ENCODE peak calls at places on chromosomes 16 and 17, in eight cellular contexts. L is GM20000; J is GM10248; K is heart left ventricle; C is A549; V is activated CD8-positive, alpha-beta T cell treated with anti-CD3 and anti-CD28 coated beads for 36 hours; A is tibial artery; Z is sigmoid colon. D is an unnamed sample.

GRCh38 chr17:11628374-11628773 is 30.1 kb downstream of the DNAH9 start:
- DNase-seq in C (peak; percentile 25), V (no peak), J (no peak), A (no peak), Z (no peak), K (no peak), L (no peak), D (no peak)

GRCh38 chr16:48420437-48420836 is 35.2 kb upstream of the SIAH1 start:
- DNase-seq in Z (no peak), L (no peak), A (no peak), V (peak; percentile 7), J (no peak), K (no peak), C (no peak), D (no peak)

GRCh38 chr17:1027044-1027443 is 30.1 kb downstream of the TIMM22 start:
- DNase-seq in Z (no peak), K (peak; percentile 67), A (no peak), L (no peak), V (no peak), J (no peak), C (no peak), D (no peak)

GRCh38 chr17:82931696-82932060 is 91.9 kb upstream of the ZNF750 start:
- DNase-seq in C (no peak), K (peak; percentile 83), L (no peak), Z (peak; percentile 91), V (no peak), A (peak; percentile 80), J (no peak), D (no peak)

GRCh38 chr17:79562117-79562805 is 48.6 kb downstream of the RBFOX3 start:
- DNase-seq in Z (peak; percentile 55), L (no peak), A (no peak), K (no peak), C (no peak), V (no peak), J (no peak), D (peak; percentile 61)

GRCh38 chr16:10858203-10858602 is 18.8 kb upstream of the CIITA start:
- DNase-seq in V (no peak), A (no peak), L (no peak), C (no peak), Z (no peak), K (no peak), J (no peak), D (no peak)

GRCh38 chr17:75941442-75941819 is 589 bp upstream of the FBF1 start:
- DNase-seq in L (no peak), A (no peak), V (no peak), J (no peak), K (no peak), C (no peak), Z (no peak), D (peak; percentile 15)

GRCh38 chr16:13492046-13492445 is 427.9 kb upstream of the ERCC4 start:
- DNase-seq in Z (no peak), L (no peak), J (no peak), K (no peak), A (no peak), C (no peak), V (no peak), D (no peak)

GRCh38 chr17:79627184-79627765 is 16.4 kb upstream of the RBFOX3 start:
- DNase-seq in J (no peak), V (no peak), Z (peak; percentile 53), K (no peak), L (no peak), A (peak; percentile 41), C (no peak), D (peak; percentile 69)

GRCh38 chr17:50535407-50535806 is 2.9 kb downstream of the EPN3 start:
- DNase-seq in K (no peak), Z (no peak), V (no peak), C (no peak), A (no peak), L (no peak), J (no peak), D (no peak)

GRCh38 chr17:50533720-50534148 is 1.2 kb downstream of the EPN3 start:
- DNase-seq in A (no peak), K (peak; percentile 84), L (no peak), C (no peak), J (no peak), V (no peak), Z (no peak), D (no peak)

GRCh38 chr17:50534979-50535326 is 2.4 kb downstream of the EPN3 start:
- DNase-seq in Z (no peak), A (no peak), V (no peak), L (no peak), C (no peak), K (no peak), J (no peak), D (no peak)

GRCh38 chr17:50533185-50533584 is 650 bp downstream of the EPN3 start:
- DNase-seq in L (no peak), Z (no peak), K (no peak), A (no peak), V (no peak), C (no peak), J (no peak), D (no peak)

DNA sequence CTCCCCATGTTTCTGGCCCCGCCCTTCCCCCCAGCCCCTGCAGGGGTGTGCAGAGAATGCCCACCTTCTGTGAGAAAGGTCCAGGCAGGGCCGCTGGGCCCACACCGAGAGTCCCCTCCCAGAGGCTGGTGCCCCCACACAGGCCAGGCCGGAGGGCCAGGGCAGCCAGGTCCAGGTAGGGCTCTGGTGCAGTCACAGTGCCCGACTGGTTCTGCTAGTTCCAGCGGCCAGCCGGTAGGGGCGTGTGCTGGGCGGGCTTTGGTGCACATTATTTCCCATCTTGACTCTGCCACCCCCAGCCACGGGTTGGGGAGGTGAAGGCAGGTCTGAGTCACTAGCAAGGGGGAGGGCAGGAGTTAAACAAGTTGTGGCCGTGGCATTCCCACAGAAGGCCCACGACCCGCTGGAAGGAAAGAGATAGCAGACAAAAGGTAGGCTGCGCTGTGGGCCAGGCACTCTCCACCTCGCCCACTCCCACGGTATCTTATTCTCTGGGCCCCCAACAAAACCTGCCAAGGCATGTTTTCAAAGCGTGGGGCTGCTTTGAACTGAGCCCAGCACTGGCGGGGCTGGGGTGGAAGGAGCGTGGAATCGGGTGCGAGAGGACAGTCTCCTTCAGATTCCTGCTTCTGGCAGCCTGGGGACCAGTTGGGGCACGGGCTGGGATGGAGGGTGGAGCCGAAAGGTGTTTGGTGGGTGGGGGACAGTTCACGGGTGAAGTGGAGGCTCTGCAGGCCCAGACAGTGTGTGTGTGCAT is 1.9 kb downstream of the EPN3 start:
- DNase-seq in K (no peak), V (peak; percentile 54), Z (no peak), C (peak; percentile 39), L (no peak), J (no peak), A (no peak), D (no peak)
- TF ChIP-seq CTCF in K (peak; percentile 26), V (peak; percentile 18), Z (no peak), C (peak; percentile 23), L (no peak), J (no peak), A (no peak), D (peak; percentile 27)

GRCh38 chr17:81043319-81043724 is 8.4 kb downstream of the BAIAP2 start:
- DNase-seq in V (no peak), Z (no peak), C (no peak), A (no peak), L (no peak), K (no peak), J (no peak), D (no peak)

GRCh38 chr17:81042606-81043005 is 7.7 kb downstream of the BAIAP2 start:
- DNase-seq in C (no peak), L (no peak), V (no peak), A (no peak), J (no peak), Z (no peak), K (no peak), D (no peak)

GRCh38 chr17:81039854-81040758 is 5.2 kb downstream of the BAIAP2 start:
- DNase-seq in Z (no peak), C (peak; percentile 42), L (no peak), J (no peak), V (no peak), A (no peak), K (no peak), D (no peak)

GRCh38 chr17:81039096-81039495 is 4.1 kb downstream of the BAIAP2 start:
- DNase-seq in V (no peak), C (no peak), K (peak; percentile 16), Z (no peak), L (no peak), J (no peak), A (no peak), D (no peak)

GRCh38 chr17:81040791-81041337 is 5.9 kb downstream of the BAIAP2 start:
- DNase-seq in J (peak; percentile 53), A (no peak), L (peak; percentile 63), C (peak; percentile 45), V (peak; percentile 60), K (no peak), Z (no peak), D (no peak)
- TF ChIP-seq CTCF in J (peak; percentile 31), A (no peak), L (peak; percentile 4), C (peak; percentile 55), V (peak; percentile 62), K (peak; percentile 9), Z (no peak), D (peak; percentile 74)

DNA sequence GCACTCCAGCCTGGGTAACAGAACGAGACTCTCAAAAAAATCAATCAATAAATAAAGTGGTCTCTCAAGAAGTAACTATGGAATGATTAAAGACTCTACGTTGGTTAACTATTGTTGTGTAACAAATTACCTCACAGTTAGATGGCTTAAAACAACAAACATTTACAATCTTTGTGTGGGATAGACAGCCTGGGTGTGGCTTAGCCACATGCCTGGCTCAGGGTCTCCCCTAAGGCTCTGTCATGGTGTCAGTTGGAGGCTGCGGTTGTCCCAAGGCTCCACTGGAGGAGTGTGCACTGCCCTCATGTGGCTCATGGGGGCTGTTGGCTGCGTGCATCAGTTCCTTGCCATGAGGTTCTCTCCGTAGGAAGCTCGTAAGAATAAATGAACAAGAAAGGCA is 294.5 kb downstream of the SNX29 start:
- DNase-seq in A (no peak), J (no peak), Z (no peak), C (peak; percentile 39), V (peak; percentile 13), L (no peak), K (no peak), D (no peak)
- TF ChIP-seq CTCF in A (no peak), J (no peak), Z (no peak), C (peak; percentile 15), V (no peak), L (no peak), K (peak; percentile 36), D (peak; percentile 58)

GRCh38 chr16:23072769-23073549 is 76.3 kb downstream of the USP31 start:
- DNase-seq in Z (no peak), C (peak; percentile 59), K (no peak), L (no peak), V (no peak), A (no peak), J (no peak), D (no peak)
- TF ChIP-seq CTCF in Z (no peak), C (peak; percentile 5), K (no peak), L (no peak), V (no peak), A (no peak), J (no peak), D (peak; percentile 30)

GRCh38 chr16:78240459-78241222 is 141.2 kb downstream of the WWOX start:
- DNase-seq in J (no peak), Z (no peak), C (peak; percentile 41), L (no peak), K (no peak), A (no peak), V (no peak), D (no peak)
- TF ChIP-seq CTCF in J (no peak), Z (no peak), C (no peak), L (no peak), K (no peak), A (no peak), V (no peak), D (no peak)